ENCODE peak calls at places on chromosome 18, in five cellular contexts. X is mucosa of descending colon, Z is IMR-90, Y is GM12865, Q is glutamatergic neuron. C is an unnamed sample.

GRCh38 chr18:52481116-52481515 is 141.1 kb downstream of the DCC start:
- DNase-seq in X (no peak), Z (no peak), Y (no peak), Q (no peak), C (no peak)

GRCh38 chr18:24168496-24168895 is 29.6 kb downstream of the CABYR start:
- DNase-seq in X (no peak), Z (no peak), Y (no peak), Q (no peak), C (no peak)

GRCh38 chr18:60892441-60892840 is 440.8 kb upstream of the CDH20 start:
- DNase-seq in X (no peak), Z (no peak), Y (no peak), Q (no peak), C (no peak)

GRCh38 chr18:73461780-73462059 is 593.9 kb upstream of the NETO1 start:
- DNase-seq in X (no peak), Z (peak), Y (no peak), Q (no peak), C (no peak)

GRCh38 chr18:79598885-79599175 is 80.8 kb upstream of the CTDP1 start:
- DNase-seq in X (peak), Z (no peak), Y (no peak), Q (no peak), C (no peak)

GRCh38 chr18:48027401-48027931 is 97.0 kb upstream of the SMAD2 start:
- DNase-seq in X (no peak), Z (no peak), Y (no peak), Q (no peak), C (peak)

GRCh38 chr18:73715228-73715670 is 432.4 kb downstream of the FBXO15 start:
- DNase-seq in X (no peak), Z (peak), Y (no peak), Q (no peak), C (no peak)

GRCh38 chr18:49021076-49021432 is 70.3 kb upstream of the SMAD7 start:
- DNase-seq in X (no peak), Z (no peak), Y (no peak), Q (no peak), C (no peak)

GRCh38 chr18:41553716-41554115 is 401.3 kb upstream of the PIK3C3 start:
- DNase-seq in X (no peak), Z (no peak), Y (no peak), Q (no peak), C (no peak)

GRCh38 chr18:36849288-36850011 is 20.5 kb downstream of the KIAA1328 start:
- DNase-seq in X (no peak), Z (peak), Y (no peak), Q (no peak), C (no peak)

GRCh38 chr18:35386600-35387366 is 9.6 kb upstream of the ZNF396 start:
- DNase-seq in X (no peak), Z (peak), Y (peak), Q (peak), C (peak)

GRCh38 chr18:22983175-22983574 is 50.0 kb downstream of the RBBP8 start:
- DNase-seq in X (no peak), Z (peak), Y (peak), Q (no peak), C (no peak)
- TF ChIP-seq CTCF in X (no peak), Z (peak), Y (peak), Q (peak), C (peak)

GRCh38 chr18:11392292-11392691 is 217.1 kb upstream of the SLC35G4 start:
- DNase-seq in X (no peak), Z (no peak), Y (no peak), Q (no peak), C (no peak)

GRCh38 chr18:11391636-11392035 is 217.8 kb upstream of the SLC35G4 start:
- DNase-seq in X (no peak), Z (peak), Y (no peak), Q (no peak), C (no peak)

GRCh38 chr18:11389281-11389680 is 220.1 kb upstream of the SLC35G4 start:
- DNase-seq in X (no peak), Z (no peak), Y (no peak), Q (no peak), C (no peak)

GRCh38 chr18:11392974-11393373 is 216.4 kb upstream of the SLC35G4 start:
- DNase-seq in X (no peak), Z (no peak), Y (no peak), Q (no peak), C (no peak)

DNA sequence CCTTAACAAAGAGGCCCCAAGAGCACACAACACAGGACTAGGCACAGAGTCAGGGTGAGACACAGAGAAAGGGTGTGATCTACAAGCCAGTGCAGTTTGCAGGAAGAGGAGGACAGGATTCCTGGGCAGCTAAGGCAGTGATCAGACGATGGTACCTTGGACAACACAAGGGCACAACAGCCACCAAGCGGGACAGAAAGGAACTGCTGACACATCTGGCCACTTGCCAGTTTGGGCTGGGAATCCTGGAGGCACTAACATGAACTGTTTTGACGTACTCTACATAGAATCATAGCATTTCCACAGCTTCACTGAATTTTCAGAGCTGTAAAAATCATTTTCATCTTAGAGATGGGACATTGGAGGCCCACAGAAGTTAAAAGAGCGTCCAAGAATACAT is 221.5 kb upstream of the SLC35G4 start:
- DNase-seq in X (no peak), Z (peak), Y (peak), Q (no peak), C (no peak)
- TF ChIP-seq CTCF in X (no peak), Z (peak), Y (peak), Q (no peak), C (no peak)

GRCh38 chr18:25674183-25674582 is 322.2 kb upstream of the ZNF521 start:
- DNase-seq in X (no peak), Z (no peak), Y (no peak), Q (no peak), C (no peak)

GRCh38 chr18:25672490-25672889 is 320.5 kb upstream of the ZNF521 start:
- DNase-seq in X (no peak), Z (no peak), Y (no peak), Q (peak), C (peak)

GRCh38 chr18:25675123-25675850 is 323.3 kb upstream of the ZNF521 start:
- DNase-seq in X (no peak), Z (no peak), Y (peak), Q (no peak), C (no peak)

DNA sequence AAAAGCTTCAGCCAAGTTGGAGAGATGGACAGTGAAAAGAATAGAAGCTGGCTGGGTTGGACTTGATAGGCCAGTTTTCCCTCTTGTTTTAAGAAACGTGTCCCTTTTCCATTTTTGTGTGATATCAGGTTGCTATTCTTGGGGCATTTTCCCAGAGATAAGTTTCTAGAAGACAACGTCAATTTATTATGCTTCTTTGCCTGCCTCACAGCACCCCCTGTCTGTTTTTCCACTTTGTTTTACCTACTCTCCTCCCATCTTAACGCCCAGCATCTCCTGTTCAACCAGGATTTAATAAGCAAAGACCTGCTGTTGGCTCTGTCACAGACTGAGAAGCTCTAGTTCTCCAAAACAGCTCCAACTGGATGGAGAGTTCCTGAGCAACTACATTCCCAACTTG is 317.8 kb upstream of the ZNF521 start:
- DNase-seq in X (no peak), Z (no peak), Y (no peak), Q (no peak), C (no peak)
- TF ChIP-seq CTCF in X (no peak), Z (peak), Y (no peak), Q (no peak), C (no peak)

GRCh38 chr18:6543330-6543908 is 128.7 kb upstream of the L3MBTL4 start:
- DNase-seq in X (no peak), Z (peak), Y (peak), Q (no peak), C (no peak)
- TF ChIP-seq CTCF in X (no peak), Z (peak), Y (peak), Q (peak), C (peak)

DNA sequence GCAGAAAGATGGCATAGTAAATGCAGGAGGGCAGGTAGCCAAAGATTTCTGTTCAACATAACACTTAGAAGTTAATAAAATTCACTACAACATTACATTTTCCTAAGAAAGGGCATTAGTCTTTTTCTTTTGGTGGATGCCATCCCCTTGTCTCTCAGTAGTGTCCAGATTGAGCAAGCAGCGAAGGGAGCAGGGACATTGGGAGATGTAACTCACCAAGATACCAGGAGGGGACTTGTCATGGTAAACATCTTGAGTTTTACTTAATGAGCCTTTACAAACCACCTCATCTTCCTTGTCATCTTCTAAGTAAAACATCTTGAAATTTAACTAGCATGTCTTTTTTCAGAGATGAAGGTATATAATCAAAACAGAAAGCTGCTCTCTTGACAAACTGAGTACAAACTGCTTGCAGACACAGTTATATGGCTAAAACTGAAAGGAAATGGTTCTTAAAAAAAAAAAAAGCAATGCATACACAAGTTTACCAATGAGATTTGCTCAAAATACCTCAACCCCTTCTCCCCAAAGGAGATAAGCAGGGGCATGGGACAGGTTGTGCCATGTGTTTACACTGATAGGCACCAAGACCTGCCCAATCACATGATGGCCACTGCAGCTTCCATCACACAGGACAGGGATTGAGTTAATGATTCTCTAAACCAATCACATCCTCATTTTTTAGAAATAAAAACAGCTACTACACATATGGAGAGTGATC is 30.3 kb downstream of the LPIN2 start:
- DNase-seq in X (no peak), Z (no peak), Y (no peak), Q (no peak), C (no peak)
- TF ChIP-seq CTCF in X (no peak), Z (no peak), Y (no peak), Q (no peak), C (no peak)

DNA sequence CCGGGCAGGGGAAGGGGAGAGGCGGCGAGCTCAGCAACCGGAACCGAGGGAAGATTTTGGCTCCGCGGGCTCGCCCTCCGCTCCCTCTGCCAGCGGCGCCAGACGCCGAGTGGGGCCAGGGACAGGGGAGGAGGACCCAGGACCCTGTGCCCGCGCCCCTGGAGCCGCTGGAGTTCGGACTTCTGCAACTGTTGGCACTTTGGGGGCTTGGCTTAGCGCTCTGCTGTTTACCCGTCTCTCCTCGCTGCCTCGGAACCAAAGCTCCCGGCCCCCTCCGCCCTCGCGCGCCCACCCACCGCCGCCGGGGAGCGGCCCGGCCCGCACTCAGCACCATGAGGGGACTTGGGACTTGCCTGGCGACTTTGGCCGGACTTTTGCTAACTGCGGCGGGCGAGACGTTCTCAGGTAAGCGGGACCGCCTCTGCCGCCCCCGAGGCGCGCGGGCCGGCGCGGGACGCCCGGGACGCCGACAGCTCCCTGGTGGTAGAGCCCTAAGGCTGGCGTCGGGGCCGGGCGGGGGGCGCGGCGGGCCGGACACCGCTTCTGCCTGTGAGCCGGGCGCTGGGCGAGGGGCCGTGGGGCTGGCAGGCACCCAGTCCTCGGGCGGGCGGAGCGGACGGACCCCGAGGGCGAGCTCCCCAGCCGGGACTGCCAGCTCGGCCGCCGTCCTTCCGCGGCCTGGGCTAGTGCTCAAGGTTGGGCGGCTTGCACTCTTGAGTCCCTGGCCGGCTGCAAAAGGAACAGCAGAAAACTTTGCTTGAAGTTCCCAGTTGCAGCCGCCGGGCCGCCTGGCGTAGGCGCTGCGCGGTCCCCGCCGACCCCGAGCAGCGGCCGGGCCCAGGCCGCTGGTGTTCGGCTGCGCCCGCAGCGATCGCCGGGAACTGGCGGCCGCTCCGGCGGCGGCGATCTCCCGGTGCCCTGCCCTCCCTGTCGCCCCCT is 640 bp downstream of the PTPRM start:
- DNase-seq in X (peak), Z (peak), Y (no peak), Q (peak), C (peak)
- TF ChIP-seq CTCF in X (no peak), Z (no peak), Y (no peak), Q (no peak), C (no peak)

GRCh38 chr18:21191596-21192307 is 50.3 kb upstream of the GREB1L start:
- DNase-seq in X (no peak), Z (peak), Y (peak), Q (peak), C (peak)
- TF ChIP-seq CTCF in X (no peak), Z (peak), Y (peak), Q (peak), C (no peak)

GRCh38 chr18:29373000-29373399 is 1196.1 kb upstream of the CDH2 start:
- DNase-seq in X (no peak), Z (no peak), Y (no peak), Q (no peak), C (no peak)
- TF ChIP-seq CTCF in X (no peak), Z (no peak), Y (no peak), Q (no peak), C (no peak)

GRCh38 chr18:44679056-44679911 is 1.4 kb upstream of the SETBP1 start:
- DNase-seq in X (peak), Z (peak), Y (peak), Q (peak), C (peak)
- TF ChIP-seq CTCF in X (peak), Z (peak), Y (peak), Q (peak), C (peak)